ENCODE peak calls at places on chromosomes 5 and 9, in four cellular contexts. A is mammary epithelial cell, O is neural progenitor cell, B is MM.1S. Q is an unnamed sample.

GRCh38 chr5:107464876-107465275 is 205.9 kb downstream of the EFNA5 start:
- DNase-seq in A (no peak), O (no peak), B (no peak), Q (no peak)

GRCh38 chr9:2904242-2904930 is 60.5 kb upstream of the PUM3 start:
- DNase-seq in A (no peak), O (peak; percentile 34), B (no peak), Q (no peak)

GRCh38 chr9:69549310-69550202 is 122.6 kb downstream of the APBA1 start:
- DNase-seq in A (no peak), O (peak; percentile 63), B (peak; percentile 46), Q (peak; percentile 44)

GRCh38 chr9:36039696-36040095 is 3.0 kb downstream of the RECK start:
- DNase-seq in A (peak; percentile 32), O (no peak), B (no peak), Q (peak; percentile 70)

GRCh38 chr5:8943301-8943700 is 602.6 kb downstream of the SEMA5A start:
- DNase-seq in A (no peak), O (no peak), B (no peak), Q (peak; percentile 45)

GRCh38 chr9:108272350-108272899 is 583.4 kb downstream of the ACTL7B start:
- DNase-seq in A (peak; percentile 55), O (peak; percentile 60), B (peak; percentile 61), Q (no peak)

GRCh38 chr5:35063386-35063785 is 15.6 kb upstream of the AGXT2 start:
- DNase-seq in A (no peak), O (no peak), B (no peak), Q (no peak)

GRCh38 chr9:98974994-98975712 is 31.4 kb downstream of the COL15A1 start:
- DNase-seq in A (peak; percentile 66), O (peak; percentile 91), B (peak; percentile 72), Q (peak; percentile 44)

GRCh38 chr5:115801984-115802383 is 14.5 kb downstream of the CDO1 start:
- DNase-seq in A (no peak), O (no peak), B (no peak), Q (no peak)

GRCh38 chr9:84697042-84697441 is 27.5 kb downstream of the NTRK2 start:
- DNase-seq in A (no peak), O (no peak), B (no peak), Q (no peak)

GRCh38 chr5:24094081-24094480 is 550.7 kb downstream of the CDH10 start:
- DNase-seq in A (no peak), O (peak; percentile 33), B (no peak), Q (peak; percentile 23)

GRCh38 chr5:66742083-66742895 is 146.1 kb downstream of the MAST4 start:
- DNase-seq in A (no peak), O (peak; percentile 45), B (no peak), Q (no peak)

GRCh38 chr9:120934271-120934670 is 7.7 kb upstream of the TRAF1 start:
- DNase-seq in A (no peak), O (no peak), B (no peak), Q (no peak)

GRCh38 chr9:93058357-93059096 is at the start of gene SUSD3:
- DNase-seq in A (no peak), O (peak; percentile 93), B (peak; percentile 78), Q (peak; percentile 13)

GRCh38 chr5:90909091-90909503 is 350.5 kb downstream of the ADGRV1 start:
- DNase-seq in A (no peak), O (no peak), B (no peak), Q (peak; percentile 13)

GRCh38 chr9:90344013-90344412 is 298.6 kb downstream of the DIRAS2 start:
- DNase-seq in A (peak; percentile 88), O (peak; percentile 39), B (no peak), Q (peak; percentile 27)

GRCh38 chr5:78399115-78399514 is 38.7 kb downstream of the SCAMP1 start:
- DNase-seq in A (no peak), O (no peak), B (no peak), Q (peak; percentile 59)

GRCh38 chr5:1797855-1798254 is 1.8 kb downstream of the MRPL36 start:
- DNase-seq in A (no peak), O (no peak), B (no peak), Q (no peak)

GRCh38 chr9:77451507-77451906 is 196.6 kb downstream of the GNA14 start:
- DNase-seq in A (no peak), O (no peak), B (no peak), Q (no peak)

GRCh38 chr5:159955056-159955624 is 38.9 kb downstream of the ADRA1B start:
- DNase-seq in A (no peak), O (no peak), B (no peak), Q (no peak)

GRCh38 chr5:86716121-86716520 is 98.4 kb downstream of the COX7C start:
- DNase-seq in A (no peak), O (peak; percentile 8), B (no peak), Q (no peak)

GRCh38 chr5:178273665-178274541 is 41.3 kb upstream of the PHYKPL start:
- DNase-seq in A (no peak), O (no peak), B (no peak), Q (no peak)

GRCh38 chr9:133961226-133962165 is 30.6 kb downstream of the VAV2 start:
- DNase-seq in A (no peak), O (no peak), B (no peak), Q (no peak)

GRCh38 chr5:79297661-79298060 is 61.7 kb downstream of the JMY start:
- DNase-seq in A (no peak), O (peak; percentile 12), B (no peak), Q (peak; percentile 78)

GRCh38 chr5:76542887-76543690 is 80.1 kb downstream of the F2RL2 start:
- DNase-seq in A (no peak), O (no peak), B (peak; percentile 11), Q (no peak)

GRCh38 chr9:123925820-123926219 is 4.1 kb downstream of the DENND1A start:
- DNase-seq in A (no peak), O (no peak), B (no peak), Q (no peak)

GRCh38 chr5:66138572-66139116 is 5.5 kb upstream of the SREK1 start:
- DNase-seq in A (peak; percentile 14), O (no peak), B (no peak), Q (no peak)

GRCh38 chr5:131109540-131110255 is 55.4 kb downstream of the HINT1 start:
- DNase-seq in A (peak; percentile 34), O (peak; percentile 59), B (peak; percentile 58), Q (peak; percentile 14)

GRCh38 chr9:28264368-28264767 is 691.1 kb upstream of the C9orf72 start:
- DNase-seq in A (peak; percentile 78), O (no peak), B (no peak), Q (peak; percentile 38)

GRCh38 chr9:131482343-131483006 is 20.2 kb upstream of the POMT1 start:
- DNase-seq in A (no peak), O (no peak), B (no peak), Q (no peak)

GRCh38 chr9:131484560-131485185 is 18.0 kb upstream of the POMT1 start:
- DNase-seq in A (no peak), O (no peak), B (no peak), Q (no peak)

GRCh38 chr9:131484051-131484445 is 18.7 kb upstream of the POMT1 start:
- DNase-seq in A (no peak), O (no peak), B (no peak), Q (no peak)

GRCh38 chr9:131485206-131485605 is 17.5 kb upstream of the POMT1 start:
- DNase-seq in A (no peak), O (no peak), B (no peak), Q (no peak)

GRCh38 chr9:131483319-131484050 is 19.2 kb upstream of the POMT1 start:
- DNase-seq in A (no peak), O (no peak), B (no peak), Q (no peak)
- H3K36me3 ChIP-seq in A (peaks cover 44% of the 10 kb centered on the region), O (peaks cover 16% of the 10 kb centered on the region), B (peaks cover 5% of the 10 kb centered on the region), Q (peaks cover 65% of the 10 kb centered on the region)

GRCh38 chr9:136292591-136293448 is 11.1 kb downstream of the CCDC187 start:
- DNase-seq in A (no peak), O (no peak), B (no peak), Q (no peak)
- TF ChIP-seq EZH2 in A (peak; percentile 22), O (no peak), B (no peak), Q (no peak)

DNA sequence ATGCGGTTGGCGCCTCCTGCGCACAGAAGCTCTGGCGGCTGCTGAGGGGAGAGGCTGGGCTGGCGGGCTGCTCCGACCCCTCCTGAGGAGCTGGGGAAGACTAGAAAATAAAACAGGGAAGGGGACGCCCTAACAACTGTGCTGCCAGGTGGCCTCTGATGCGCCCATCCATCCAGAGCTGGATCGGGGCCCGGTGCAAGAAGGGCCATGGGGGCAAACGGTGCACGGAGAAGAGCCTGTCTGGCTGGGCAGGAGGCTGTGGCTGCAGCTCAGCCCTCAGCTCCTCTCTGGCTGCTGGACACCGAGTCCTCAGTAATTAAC is 21.0 kb upstream of the MRNIP start:
- DNase-seq in A (no peak), O (no peak), B (no peak), Q (no peak)
- H3K36me3 ChIP-seq in A (peaks cover 22% of the 10 kb centered on the region), O (peaks cover 12% of the 10 kb centered on the region), B (no peaks in the 10 kb centered on the region), Q (peaks cover 35% of the 10 kb centered on the region)

GRCh38 chr5:93611510-93611899 is 28.5 kb downstream of the NR2F1 start:
- DNase-seq in A (no peak), O (no peak), B (no peak), Q (no peak)
- TF ChIP-seq EZH2 in A (no peak), O (peak; percentile 74), B (no peak), Q (no peak)

DNA sequence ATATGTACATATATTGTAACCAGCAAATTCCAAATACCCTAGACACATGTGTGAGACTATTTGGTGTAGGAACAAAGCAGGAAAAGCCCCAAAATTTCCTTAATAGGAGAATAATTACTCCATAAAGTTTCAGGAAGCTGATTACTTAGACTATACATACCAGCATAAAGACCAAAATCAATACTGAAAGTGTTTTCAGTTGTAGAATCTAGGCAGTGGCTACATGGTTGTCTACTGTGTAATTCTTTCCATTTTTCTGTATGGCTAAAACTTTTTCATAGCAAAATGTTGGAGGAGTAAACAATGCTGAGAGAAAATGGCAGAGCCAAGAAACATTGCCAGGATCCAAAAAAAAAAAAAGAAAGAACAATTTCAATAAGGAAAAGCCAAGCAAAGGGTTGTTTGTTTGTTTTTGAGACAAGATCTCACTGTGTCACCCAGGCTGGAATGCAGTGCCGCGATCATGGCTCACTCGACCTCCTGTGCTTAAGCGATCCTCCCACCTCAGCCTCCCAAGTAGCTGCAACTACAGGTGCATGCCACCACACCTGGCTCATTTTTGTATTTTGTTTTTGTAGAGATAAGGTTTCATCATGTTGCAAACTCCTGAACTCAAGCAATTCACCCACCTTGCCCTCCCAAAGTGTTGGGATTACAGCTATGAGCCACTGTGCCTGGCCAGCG is 14.9 kb downstream of the SKP1 start:
- DNase-seq in A (no peak), O (no peak), B (no peak), Q (no peak)
- H3K36me3 ChIP-seq in A (peaks cover 33% of the 10 kb centered on the region), O (peaks cover 34% of the 10 kb centered on the region), B (peaks cover 9% of the 10 kb centered on the region), Q (peaks cover 54% of the 10 kb centered on the region)

DNA sequence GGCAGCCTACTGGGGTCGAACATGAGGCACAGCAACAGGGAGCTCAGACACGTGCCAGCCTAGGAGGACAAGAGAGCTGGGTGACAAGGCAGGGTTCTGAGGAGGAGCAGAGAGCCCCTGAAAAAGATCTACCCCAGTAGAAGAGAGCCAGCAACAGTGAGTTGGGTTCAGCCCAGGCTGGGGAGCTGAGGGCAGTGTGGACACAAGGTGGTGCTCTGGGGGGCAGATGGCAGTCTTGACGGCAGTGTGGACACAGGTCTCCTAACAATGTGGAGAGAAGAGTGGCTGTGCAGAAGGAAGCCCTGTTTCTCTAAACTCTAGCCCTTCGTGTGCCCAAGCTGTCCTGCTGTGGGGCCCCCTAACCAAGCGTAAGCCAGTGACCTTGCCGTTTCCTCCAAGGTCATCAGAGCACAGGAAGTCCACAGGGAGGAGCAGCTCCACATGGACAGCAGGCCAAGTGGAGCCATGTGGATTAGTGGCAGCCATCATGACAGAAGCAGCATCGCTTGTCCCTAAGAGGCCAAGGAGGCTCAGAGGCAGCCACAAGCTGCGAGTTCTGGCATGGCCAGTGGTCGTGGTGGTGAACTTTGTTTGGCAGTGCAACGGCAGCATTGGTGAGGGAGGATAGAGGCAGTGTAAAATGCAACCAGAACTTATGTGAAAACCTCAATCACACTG is 25.1 kb upstream of the LMX1B start:
- DNase-seq in A (no peak), O (no peak), B (no peak), Q (no peak)
- TF ChIP-seq EZH2 in A (no peak), O (no peak), B (no peak), Q (no peak)